ENCODE peak calls at places on chromosomes 13 and 19, in seven cellular contexts. F is stimulated activated CD4-positive, alpha-beta T cell treated with anti-CD3 and anti-CD28 coated beads, Interleukin-1b, Interleukin-23, amount 100 ng/mL, for 1 hour; G is CD4-positive, alpha-beta T cell; Q is activated CD4-positive, alpha-beta T cell treated with anti-CD3 and anti-CD28 coated beads, Interleukin-2, amount 10 ng/mL, durations not matched to agents 7 days and 5 days; Z is B cell; O is CD8-positive, alpha-beta memory T cell; T is GM20000. B is an unnamed sample.

GRCh38 chr13:110125613-110126272 is 181.2 kb downstream of the COL4A1 start:
- DNase-seq in F (no peak), G (no peak), Q (no peak), Z (no peak), O (no peak), T (no peak), B (no peak)

GRCh38 chr19:16383584-16384161 is 59.0 kb downstream of the KLF2 start:
- DNase-seq in F (no peak), G (no peak), Q (no peak), Z (peak), O (no peak), T (peak), B (no peak)

GRCh38 chr13:34300559-34300958 is 482.6 kb downstream of the RFC3 start:
- DNase-seq in F (no peak), G (no peak), Q (no peak), Z (no peak), O (no peak), T (no peak), B (no peak)

GRCh38 chr19:55620410-55620809 is 4.0 kb downstream of the ZNF784 start:
- DNase-seq in F (no peak), G (no peak), Q (no peak), Z (peak), O (peak), T (no peak), B (no peak)

GRCh38 chr19:15393963-15394362 is 14.4 kb upstream of the AKAP8 start:
- DNase-seq in F (no peak), G (no peak), Q (no peak), Z (no peak), O (no peak), T (no peak), B (no peak)

GRCh38 chr13:20824762-20825161 is 51.0 kb upstream of the EEF1AKMT1 start:
- DNase-seq in F (no peak), G (no peak), Q (no peak), Z (no peak), O (no peak), T (no peak), B (no peak)

GRCh38 chr13:84076280-84076679 is 194.0 kb upstream of the SLITRK1 start:
- DNase-seq in F (no peak), G (no peak), Q (no peak), Z (no peak), O (no peak), T (no peak), B (no peak)

GRCh38 chr13:37011002-37011401 is 10.4 kb downstream of the EXOSC8 start:
- DNase-seq in F (no peak), G (no peak), Q (no peak), Z (no peak), O (no peak), T (no peak), B (no peak)

GRCh38 chr19:52345162-52345561 is 9.1 kb downstream of the ZNF610 start:
- DNase-seq in F (no peak), G (no peak), Q (no peak), Z (no peak), O (no peak), T (no peak), B (no peak)

GRCh38 chr13:30918662-30919405 is 12.8 kb downstream of the MEDAG start:
- DNase-seq in F (no peak), G (no peak), Q (no peak), Z (no peak), O (no peak), T (no peak), B (no peak)

GRCh38 chr19:11237321-11237720 is 2.1 kb upstream of the ANGPTL8 start:
- DNase-seq in F (no peak), G (no peak), Q (no peak), Z (no peak), O (no peak), T (no peak), B (no peak)

GRCh38 chr13:50072676-50073075 is 57.4 kb downstream of the KCNRG start:
- DNase-seq in F (no peak), G (no peak), Q (no peak), Z (no peak), O (no peak), T (no peak), B (no peak)

GRCh38 chr19:3551808-3552095 is 5.6 kb downstream of the MFSD12 start:
- DNase-seq in F (no peak), G (no peak), Q (no peak), Z (peak), O (no peak), T (no peak), B (no peak)

GRCh38 chr13:20360041-20360491 is 127.9 kb upstream of the GJB6 start:
- DNase-seq in F (no peak), G (no peak), Q (no peak), Z (no peak), O (no peak), T (no peak), B (no peak)

GRCh38 chr19:13069415-13070369 is 33.0 kb downstream of the LYL1 start:
- DNase-seq in F (no peak), G (no peak), Q (no peak), Z (no peak), O (no peak), T (no peak), B (no peak)

GRCh38 chr19:56942749-56943148 is 102.2 kb upstream of the PEG3 start:
- DNase-seq in F (no peak), G (peak), Q (no peak), Z (peak), O (no peak), T (peak), B (no peak)

GRCh38 chr19:6459356-6460098 is at the start of gene SLC25A23:
- DNase-seq in F (no peak), G (peak), Q (peak), Z (peak), O (peak), T (peak), B (peak)

GRCh38 chr19:2484178-2484937 is 8.4 kb downstream of the GADD45B start:
- DNase-seq in F (no peak), G (no peak), Q (no peak), Z (no peak), O (no peak), T (no peak), B (no peak)

GRCh38 chr13:45337395-45337794 is 3.6 kb downstream of the TPT1 start:
- DNase-seq in F (no peak), G (no peak), Q (no peak), Z (no peak), O (no peak), T (no peak), B (no peak)

GRCh38 chr19:29855087-29855486 is 43.3 kb downstream of the CCNE1 start:
- DNase-seq in F (no peak), G (no peak), Q (no peak), Z (no peak), O (no peak), T (no peak), B (no peak)

GRCh38 chr19:11792942-11793341 is 5.4 kb upstream of the ZNF491 start:
- DNase-seq in F (no peak), G (no peak), Q (no peak), Z (no peak), O (no peak), T (no peak), B (no peak)

GRCh38 chr13:46386426-46386995 is 541 bp downstream of the RUBCNL start:
- DNase-seq in F (no peak), G (no peak), Q (no peak), Z (no peak), O (no peak), T (peak), B (no peak)

GRCh38 chr19:2629491-2630351 is 72.8 kb downstream of the GNG7 start:
- DNase-seq in F (no peak), G (no peak), Q (no peak), Z (no peak), O (peak), T (no peak), B (no peak)

GRCh38 chr13:70203661-70204229 is 95.5 kb upstream of the KLHL1 start:
- DNase-seq in F (no peak), G (no peak), Q (no peak), Z (no peak), O (no peak), T (no peak), B (no peak)

GRCh38 chr13:25329706-25330105 is 28.3 kb downstream of the NUP58 start:
- DNase-seq in F (no peak), G (no peak), Q (no peak), Z (no peak), O (no peak), T (no peak), B (no peak)

GRCh38 chr13:50167967-50168366 is 152.7 kb downstream of the KCNRG start:
- DNase-seq in F (no peak), G (no peak), Q (no peak), Z (no peak), O (no peak), T (no peak), B (no peak)

GRCh38 chr19:18502633-18503294 is 19.1 kb downstream of the ELL start:
- DNase-seq in F (no peak), G (no peak), Q (no peak), Z (no peak), O (no peak), T (no peak), B (no peak)

GRCh38 chr13:20350819-20351218 is 118.7 kb upstream of the GJB6 start:
- DNase-seq in F (no peak), G (no peak), Q (no peak), Z (no peak), O (no peak), T (no peak), B (no peak)

GRCh38 chr13:77184455-77184854 is 142.4 kb downstream of the MYCBP2 start:
- DNase-seq in F (no peak), G (no peak), Q (no peak), Z (peak), O (no peak), T (peak), B (no peak)

GRCh38 chr13:82740442-82740841 is 1141.8 kb downstream of the SLITRK1 start:
- DNase-seq in F (no peak), G (no peak), Q (no peak), Z (no peak), O (no peak), T (no peak), B (no peak)

GRCh38 chr19:37572203-37572602 is 22.4 kb downstream of the ZNF571 start:
- DNase-seq in F (no peak), G (no peak), Q (no peak), Z (no peak), O (no peak), T (no peak), B (no peak)

GRCh38 chr19:5042556-5042955 is 73.6 kb downstream of the KDM4B start:
- DNase-seq in F (no peak), G (no peak), Q (no peak), Z (no peak), O (no peak), T (no peak), B (no peak)

GRCh38 chr13:83691966-83692365 is 190.3 kb downstream of the SLITRK1 start:
- DNase-seq in F (no peak), G (no peak), Q (no peak), Z (no peak), O (no peak), T (no peak), B (no peak)

GRCh38 chr19:18848860-18849661 is 17.3 kb downstream of the UPF1 start:
- DNase-seq in F (no peak), G (no peak), Q (no peak), Z (no peak), O (no peak), T (no peak), B (no peak)

B was measured in activated T-helper 1 cell treated with anti-CD3 and anti-CD28 coated beads, Interleukin-12 subunit alpha, Interleukin-12 subunit beta, Interleukin-2, Interleukin-4 antibody, amounts not matched to agents 30 ng/mL and 10 ng/mL and 1 ng/mL, durations not matched to agents 14 hours and 24 hours and 36 hours.